ENCODE peak calls at places on chromosomes 11 and 22, in four cellular contexts. One of them, this sample, is unnamed.

GRCh38 chr11:14413307-14414072 is 54.5 kb upstream of the RRAS2 start:
- DNase-seq in heart right ventricle: no peak
- DNase-seq in adrenal gland: peak
- DNase-seq in CD8-positive, alpha-beta T cell: no peak
- DNase-seq in this sample: no peak

GRCh38 chr11:102220728-102221467 is 96.4 kb upstream of the BIRC3 start:
- DNase-seq in heart right ventricle: no peak
- DNase-seq in adrenal gland: no peak
- DNase-seq in CD8-positive, alpha-beta T cell: no peak
- DNase-seq in this sample: no peak

GRCh38 chr22:38085056-38085455 is 1.1 kb upstream of the SLC16A8 start:
- DNase-seq in heart right ventricle: no peak
- DNase-seq in adrenal gland: no peak
- DNase-seq in CD8-positive, alpha-beta T cell: no peak
- DNase-seq in this sample: no peak

GRCh38 chr22:40922484-40923303 is 28.5 kb upstream of the RBX1 start:
- DNase-seq in heart right ventricle: no peak
- DNase-seq in adrenal gland: no peak
- DNase-seq in CD8-positive, alpha-beta T cell: no peak
- DNase-seq in this sample: no peak

GRCh38 chr11:72755794-72756285 is 3.6 kb upstream of the ARAP1 start:
- DNase-seq in heart right ventricle: no peak
- DNase-seq in adrenal gland: no peak
- DNase-seq in CD8-positive, alpha-beta T cell: no peak
- DNase-seq in this sample: no peak

GRCh38 chr11:112837162-112837826 is 123.9 kb upstream of the NCAM1 start:
- DNase-seq in heart right ventricle: peak
- DNase-seq in adrenal gland: peak
- DNase-seq in CD8-positive, alpha-beta T cell: no peak
- DNase-seq in this sample: peak

GRCh38 chr22:17083811-17084540 is 824 bp upstream of the IL17RA start:
- DNase-seq in heart right ventricle: no peak
- DNase-seq in adrenal gland: peak
- DNase-seq in CD8-positive, alpha-beta T cell: no peak
- DNase-seq in this sample: no peak

GRCh38 chr11:124837491-124837856 is 27.8 kb upstream of the ROBO3 start:
- DNase-seq in heart right ventricle: no peak
- DNase-seq in adrenal gland: no peak
- DNase-seq in CD8-positive, alpha-beta T cell: no peak
- DNase-seq in this sample: no peak

GRCh38 chr11:33507967-33508366 is 192.7 kb downstream of the C11orf91 start:
- DNase-seq in heart right ventricle: no peak
- DNase-seq in adrenal gland: peak
- DNase-seq in CD8-positive, alpha-beta T cell: no peak
- DNase-seq in this sample: no peak

GRCh38 chr11:122755409-122755808 is 82.9 kb upstream of the CRTAM start:
- DNase-seq in heart right ventricle: no peak
- DNase-seq in adrenal gland: no peak
- DNase-seq in CD8-positive, alpha-beta T cell: no peak
- DNase-seq in this sample: no peak

GRCh38 chr22:50186789-50187523 is 1.2 kb downstream of the TRABD start:
- DNase-seq in heart right ventricle: peak
- DNase-seq in adrenal gland: no peak
- DNase-seq in CD8-positive, alpha-beta T cell: no peak
- DNase-seq in this sample: no peak

DNA sequence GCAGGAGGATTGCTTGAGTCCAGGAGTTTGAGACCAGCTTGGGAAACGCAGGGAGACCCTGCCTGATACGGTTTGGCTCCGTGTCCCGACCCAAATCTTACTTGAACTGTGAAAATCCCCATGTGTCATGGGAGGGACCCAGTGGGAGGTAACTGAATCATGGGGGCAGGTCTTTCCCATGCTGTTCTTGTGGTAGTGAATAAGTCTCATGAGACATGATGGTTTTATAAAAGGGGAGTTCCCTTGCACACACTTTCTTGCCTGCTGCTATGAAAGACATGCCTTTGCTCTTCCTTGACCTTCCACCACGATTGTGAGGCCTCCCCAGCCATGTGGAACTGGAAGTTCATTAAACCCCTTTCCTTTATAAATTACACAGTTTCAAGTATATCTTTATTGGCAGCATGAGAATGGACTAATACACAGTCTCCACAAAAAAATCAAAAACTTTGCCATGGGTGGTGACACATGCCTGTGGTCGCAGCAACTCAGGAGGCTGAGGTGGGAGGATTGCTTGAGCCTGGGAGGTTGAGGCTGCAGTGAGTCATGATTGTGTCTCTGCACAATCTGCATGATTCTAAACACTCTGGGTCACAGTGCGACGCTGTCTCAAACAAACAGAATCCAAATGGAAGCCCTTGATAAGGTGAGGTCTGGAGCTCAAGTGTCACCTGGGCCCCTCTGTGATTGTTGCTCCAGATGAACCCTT is 34.9 kb downstream of the SYN3 start:
- DNase-seq in heart right ventricle: no peak
- DNase-seq in adrenal gland: no peak
- DNase-seq in CD8-positive, alpha-beta T cell: no peak
- DNase-seq in this sample: no peak
- H3K27ac ChIP-seq in heart right ventricle: no peak
- H3K27ac ChIP-seq in adrenal gland: no peak
- H3K27ac ChIP-seq in CD8-positive, alpha-beta T cell: no peak
- H3K27ac ChIP-seq in this sample: no peak

GRCh38 chr11:67639438-67639859 is at the start of gene TBX10:
- DNase-seq in heart right ventricle: no peak
- DNase-seq in adrenal gland: no peak
- DNase-seq in CD8-positive, alpha-beta T cell: no peak
- DNase-seq in this sample: no peak

GRCh38 chr11:67640758-67641113 is 1.2 kb upstream of the TBX10 start:
- DNase-seq in heart right ventricle: no peak
- DNase-seq in adrenal gland: no peak
- DNase-seq in CD8-positive, alpha-beta T cell: no peak
- DNase-seq in this sample: no peak

GRCh38 chr11:67636962-67637361 is 2.6 kb downstream of the TBX10 start:
- DNase-seq in heart right ventricle: no peak
- DNase-seq in adrenal gland: no peak
- DNase-seq in CD8-positive, alpha-beta T cell: no peak
- DNase-seq in this sample: no peak

GRCh38 chr11:67640021-67640757 is 626 bp upstream of the TBX10 start:
- DNase-seq in heart right ventricle: peak
- DNase-seq in adrenal gland: peak
- DNase-seq in CD8-positive, alpha-beta T cell: peak
- DNase-seq in this sample: no peak

GRCh38 chr11:67638535-67639437 is 777 bp downstream of the TBX10 start:
- DNase-seq in heart right ventricle: no peak
- DNase-seq in adrenal gland: no peak
- DNase-seq in CD8-positive, alpha-beta T cell: no peak
- DNase-seq in this sample: no peak
- H3K27ac ChIP-seq in heart right ventricle: no peak
- H3K27ac ChIP-seq in adrenal gland: no peak
- H3K27ac ChIP-seq in CD8-positive, alpha-beta T cell: no peak
- H3K27ac ChIP-seq in this sample: no peak

GRCh38 chr11:67033661-67034166 is 10.8 kb downstream of the SYT12 start:
- DNase-seq in heart right ventricle: no peak
- DNase-seq in adrenal gland: peak
- DNase-seq in CD8-positive, alpha-beta T cell: no peak
- DNase-seq in this sample: no peak

GRCh38 chr11:67034350-67034749 is 11.4 kb downstream of the SYT12 start:
- DNase-seq in heart right ventricle: no peak
- DNase-seq in adrenal gland: no peak
- DNase-seq in CD8-positive, alpha-beta T cell: no peak
- DNase-seq in this sample: no peak

GRCh38 chr11:67032830-67033555 is 10.1 kb downstream of the SYT12 start:
- DNase-seq in heart right ventricle: no peak
- DNase-seq in adrenal gland: peak
- DNase-seq in CD8-positive, alpha-beta T cell: no peak
- DNase-seq in this sample: no peak

GRCh38 chr11:67030976-67031375 is 8.0 kb downstream of the SYT12 start:
- DNase-seq in heart right ventricle: no peak
- DNase-seq in adrenal gland: no peak
- DNase-seq in CD8-positive, alpha-beta T cell: no peak
- DNase-seq in this sample: no peak

GRCh38 chr11:67031791-67032561 is 9.0 kb downstream of the SYT12 start:
- DNase-seq in heart right ventricle: no peak
- DNase-seq in adrenal gland: peak
- DNase-seq in CD8-positive, alpha-beta T cell: no peak
- DNase-seq in this sample: no peak
- H3K27ac ChIP-seq in heart right ventricle: no peak
- H3K27ac ChIP-seq in adrenal gland: peak
- H3K27ac ChIP-seq in CD8-positive, alpha-beta T cell: no peak
- H3K27ac ChIP-seq in this sample: no peak

DNA sequence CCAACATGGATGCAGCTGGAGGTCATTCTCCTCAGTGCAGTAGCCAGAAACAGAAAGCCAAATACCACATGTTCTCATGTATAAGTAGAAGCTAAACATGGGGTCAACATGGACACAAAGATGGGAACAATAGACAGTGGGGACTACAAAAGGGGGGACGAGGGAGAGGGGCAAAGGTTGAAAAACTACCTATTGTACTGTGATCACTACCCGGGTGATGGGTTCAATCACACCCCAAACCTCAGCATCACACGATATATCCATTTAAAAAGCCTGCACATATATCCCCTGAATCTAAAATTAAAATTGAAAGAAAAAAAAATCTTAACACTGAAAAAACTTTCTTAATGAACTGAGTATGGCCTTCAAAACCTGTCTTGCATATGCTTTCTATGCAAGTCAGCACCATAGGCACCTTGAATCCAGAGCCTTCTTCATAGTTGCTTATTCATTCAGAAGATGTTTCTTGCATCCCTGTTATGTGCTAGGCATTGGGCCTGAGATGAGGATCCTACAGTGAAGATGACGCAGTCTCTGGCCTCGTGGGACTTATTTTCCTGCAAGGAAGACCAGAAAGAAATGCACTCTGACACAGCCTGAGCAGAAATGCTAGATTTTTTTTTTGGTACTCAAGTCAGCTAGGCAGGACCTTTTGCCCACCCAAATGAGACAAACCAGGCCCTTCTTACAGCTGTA is 20.9 kb downstream of the NNMT start:
- DNase-seq in heart right ventricle: no peak
- DNase-seq in adrenal gland: no peak
- DNase-seq in CD8-positive, alpha-beta T cell: no peak
- DNase-seq in this sample: no peak
- H3K27ac ChIP-seq in heart right ventricle: no peak
- H3K27ac ChIP-seq in adrenal gland: no peak
- H3K27ac ChIP-seq in CD8-positive, alpha-beta T cell: no peak
- H3K27ac ChIP-seq in this sample: no peak

GRCh38 chr11:76604652-76605241 is 65.8 kb downstream of the LRRC32 start:
- DNase-seq in heart right ventricle: peak
- DNase-seq in adrenal gland: peak
- DNase-seq in CD8-positive, alpha-beta T cell: no peak
- DNase-seq in this sample: no peak
- H3K27ac ChIP-seq in heart right ventricle: no peak
- H3K27ac ChIP-seq in adrenal gland: no peak
- H3K27ac ChIP-seq in CD8-positive, alpha-beta T cell: no peak
- H3K27ac ChIP-seq in this sample: no peak

GRCh38 chr11:2590951-2591754 is 108.6 kb downstream of the KCNQ1OT1 start:
- DNase-seq in heart right ventricle: peak
- DNase-seq in adrenal gland: peak
- DNase-seq in CD8-positive, alpha-beta T cell: no peak
- DNase-seq in this sample: peak

GRCh38 chr11:2590131-2590950 is 109.5 kb downstream of the KCNQ1OT1 start:
- DNase-seq in heart right ventricle: no peak
- DNase-seq in adrenal gland: no peak
- DNase-seq in CD8-positive, alpha-beta T cell: no peak
- DNase-seq in this sample: no peak

GRCh38 chr11:2593393-2593950 is 106.3 kb downstream of the KCNQ1OT1 start:
- DNase-seq in heart right ventricle: no peak
- DNase-seq in adrenal gland: no peak
- DNase-seq in CD8-positive, alpha-beta T cell: no peak
- DNase-seq in this sample: no peak

GRCh38 chr11:2592559-2593392 is 107.0 kb downstream of the KCNQ1OT1 start:
- DNase-seq in heart right ventricle: peak
- DNase-seq in adrenal gland: peak
- DNase-seq in CD8-positive, alpha-beta T cell: no peak
- DNase-seq in this sample: no peak

DNA sequence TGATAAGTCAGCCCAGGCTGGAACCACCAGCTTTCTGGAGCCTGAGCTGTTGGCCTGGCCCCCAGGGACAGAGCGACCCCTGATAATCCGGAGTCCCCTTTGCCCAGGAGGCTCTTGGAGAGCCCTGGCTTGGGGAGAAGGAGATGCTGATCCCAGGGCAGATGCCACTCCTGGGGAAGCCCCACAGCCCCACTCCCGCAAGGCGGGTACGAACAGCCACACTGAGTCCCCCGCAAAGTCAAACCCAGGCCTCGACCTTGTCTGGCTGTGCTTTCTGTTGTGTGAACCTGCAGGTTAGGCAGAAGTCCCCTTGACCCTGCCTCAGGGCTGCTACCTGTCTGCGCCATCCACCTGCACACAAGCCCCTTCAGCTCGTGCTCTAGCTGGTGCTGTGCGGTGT is 108.0 kb downstream of the KCNQ1OT1 start:
- DNase-seq in heart right ventricle: peak
- DNase-seq in adrenal gland: no peak
- DNase-seq in CD8-positive, alpha-beta T cell: no peak
- DNase-seq in this sample: no peak
- H3K27ac ChIP-seq in heart right ventricle: no peak
- H3K27ac ChIP-seq in adrenal gland: no peak
- H3K27ac ChIP-seq in CD8-positive, alpha-beta T cell: no peak
- H3K27ac ChIP-seq in this sample: no peak